ENCODE peak calls at places on chromosomes 4 and X, in six cellular contexts. B is HepG2, Z is A549, L is GM12878, U is endothelial cell of umbilical vein, O is K562. E is an unnamed sample.

GRCh38 chr4:18366762-18367358 is 345.3 kb upstream of the LCORL start:
- DNase-seq in O (peak; percentile 4), Z (peak; percentile 18), B (peak; percentile 24), L (peak; percentile 7), U (peak; percentile 51), E (peak; percentile 59)

GRCh38 chr4:1011022-1011694 is at the start of gene FGFRL1:
- DNase-seq in L (no peak), Z (peak; percentile 85), O (peak; percentile 95), U (peak; percentile 76), B (peak; percentile 70), E (peak; percentile 97)

GRCh38 chr4:122341906-122342305 is 36.9 kb upstream of the ADAD1 start:
- DNase-seq in B (no peak), O (no peak), L (no peak), Z (peak; percentile 48), U (no peak), E (peak; percentile 3)

GRCh38 chr4:74654230-74654681 is 140.1 kb downstream of the BTC start:
- DNase-seq in L (peak; percentile 21), O (no peak), Z (peak; percentile 99), U (no peak), B (peak; percentile 97), E (peak; percentile 30)

GRCh38 chrX:104335765-104336164 is 81.0 kb upstream of the ESX1 start:
- DNase-seq in Z (peak; percentile 38), U (peak; percentile 37), B (no peak), L (no peak), O (no peak), E (peak; percentile 7)

GRCh38 chr4:148284526-148285193 is 157.6 kb downstream of the NR3C2 start:
- DNase-seq in Z (no peak), U (peak; percentile 44), L (no peak), B (no peak), O (no peak), E (no peak)

GRCh38 chr4:56440983-56441382 is 4.9 kb downstream of the PAICS start:
- DNase-seq in U (no peak), L (no peak), O (no peak), Z (no peak), B (no peak), E (no peak)

GRCh38 chrX:27600686-27601085 is 10.5 kb downstream of the DCAF8L2 start:
- DNase-seq in O (no peak), B (no peak), U (peak; percentile 65), Z (no peak), L (no peak), E (no peak)

GRCh38 chr4:55756208-55756607 is 63.4 kb upstream of the EXOC1L start:
- DNase-seq in U (no peak), O (no peak), B (no peak), Z (no peak), L (no peak), E (no peak)

GRCh38 chr4:101020956-101021355 is 326.4 kb downstream of the PPP3CA start:
- DNase-seq in L (peak; percentile 53), U (peak; percentile 94), Z (peak; percentile 27), O (no peak), B (no peak), E (peak; percentile 76)

GRCh38 chr4:25834411-25835107 is 28.2 kb downstream of the SEL1L3 start:
- DNase-seq in L (no peak), B (no peak), U (no peak), Z (no peak), O (no peak), E (no peak)

GRCh38 chr4:120096508-120097297 is 30.1 kb upstream of the MAD2L1 start:
- DNase-seq in B (no peak), L (no peak), O (no peak), U (no peak), Z (peak; percentile 8), E (no peak)

GRCh38 chr4:94726524-94727123 is 31.1 kb upstream of the BMPR1B start:
- DNase-seq in U (no peak), O (no peak), L (no peak), Z (no peak), B (no peak), E (no peak)

GRCh38 chrX:16196829-16197228 is 29.5 kb downstream of the MAGEB17 start:
- DNase-seq in U (no peak), L (no peak), Z (no peak), B (no peak), O (peak; percentile 29), E (no peak)

GRCh38 chr4:94595880-94596483 is 144.2 kb downstream of the PDLIM5 start:
- DNase-seq in B (peak; percentile 48), L (peak; percentile 8), U (peak; percentile 76), O (peak; percentile 59), Z (peak; percentile 66), E (peak; percentile 55)

GRCh38 chr4:41120297-41121217 is 93.8 kb downstream of the APBB2 start:
- DNase-seq in O (no peak), B (no peak), U (peak; percentile 78), Z (no peak), L (no peak), E (no peak)

GRCh38 chr4:52126946-52127345 is 75.8 kb downstream of the SPATA18 start:
- DNase-seq in B (no peak), L (no peak), Z (no peak), U (no peak), O (no peak), E (no peak)

GRCh38 chr4:109207060-109207459 is 95.4 kb downstream of the COL25A1 start:
- DNase-seq in U (peak; percentile 34), B (no peak), O (no peak), Z (no peak), L (no peak), E (no peak)

GRCh38 chr4:88752754-88753153 is 55.1 kb upstream of the NAP1L5 start:
- DNase-seq in O (no peak), U (no peak), Z (no peak), B (no peak), L (no peak), E (no peak)

GRCh38 chrX:132613801-132614200 is 125.0 kb upstream of the MBNL3 start:
- DNase-seq in L (no peak), Z (no peak), O (no peak), B (peak; percentile 46), U (no peak), E (no peak)

GRCh38 chr4:88646528-88647280 is 50.9 kb downstream of the NAP1L5 start:
- DNase-seq in U (no peak), B (no peak), O (no peak), L (no peak), Z (no peak), E (peak; percentile 1)

GRCh38 chrX:115234220-115234557 is 293 bp upstream of the LRCH2 start:
- DNase-seq in B (no peak), L (no peak), O (no peak), Z (no peak), U (no peak), E (no peak)

GRCh38 chr4:1583859-1584258 is 100.3 kb downstream of the FAM53A start:
- DNase-seq in Z (no peak), B (no peak), U (no peak), L (no peak), O (no peak), E (no peak)

GRCh38 chr4:145735330-145735638 is 55.3 kb downstream of the C4orf51 start:
- DNase-seq in O (no peak), L (no peak), B (peak; percentile 47), Z (peak; percentile 72), U (peak; percentile 39), E (no peak)
- TF ChIP-seq MYC in O (no peak), L (no peak), B (no peak), Z (no peak), U (no peak), E (no peak)

DNA sequence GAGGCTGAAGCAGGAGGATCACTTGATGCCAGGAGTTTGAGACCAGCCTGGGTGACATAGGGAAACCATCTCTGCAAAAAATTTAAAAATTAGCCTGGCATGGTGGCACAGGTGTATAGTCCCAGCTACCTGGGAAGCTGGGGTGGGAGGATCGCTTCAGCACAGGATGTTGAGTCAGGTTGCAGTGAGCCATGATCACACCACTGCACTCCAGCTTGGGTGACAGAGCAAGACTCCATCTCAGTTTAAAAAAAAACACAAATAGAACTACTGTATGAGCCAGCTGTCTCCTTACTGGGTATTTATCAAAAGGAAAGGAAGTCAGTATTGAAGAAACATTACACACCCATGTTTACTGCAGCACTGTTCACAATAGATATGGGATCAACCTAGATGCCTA is 138.7 kb downstream of the RAP1GDS1 start:
- DNase-seq in U (no peak), B (no peak), L (no peak), Z (no peak), O (no peak), E (no peak)
- TF ChIP-seq MYC in U (no peak), B (no peak), L (no peak), Z (no peak), O (no peak), E (no peak)

GRCh38 chr4:6028168-6028567 is 9.9 kb upstream of the C4orf50 start:
- DNase-seq in B (no peak), O (no peak), L (no peak), Z (no peak), U (no peak), E (no peak)
- TF ChIP-seq MYC in B (no peak), O (no peak), L (no peak), Z (no peak), U (no peak), E (no peak)

GRCh38 chr4:11393551-11393950 is 35.1 kb downstream of the HS3ST1 start:
- DNase-seq in Z (no peak), L (no peak), O (no peak), B (no peak), U (no peak), E (no peak)

GRCh38 chr4:11397819-11398610 is 30.7 kb downstream of the HS3ST1 start:
- DNase-seq in B (no peak), O (no peak), U (no peak), Z (no peak), L (no peak), E (no peak)

GRCh38 chr4:11399461-11399971 is 29.2 kb downstream of the HS3ST1 start:
- DNase-seq in Z (no peak), O (no peak), U (no peak), L (no peak), B (no peak), E (no peak)

GRCh38 chr4:11402192-11402591 is 26.5 kb downstream of the HS3ST1 start:
- DNase-seq in U (no peak), L (no peak), B (no peak), O (no peak), Z (no peak), E (no peak)

GRCh38 chr4:11397146-11397545 is 31.5 kb downstream of the HS3ST1 start:
- DNase-seq in L (no peak), U (peak; percentile 11), O (no peak), Z (peak; percentile 10), B (no peak), E (no peak)
- TF ChIP-seq MYC in L (no peak), U (no peak), O (no peak), Z (no peak), B (no peak), E (no peak)

GRCh38 chr4:155474758-155475157 is 98.0 kb upstream of the MAP9 start:
- DNase-seq in U (peak; percentile 90), O (no peak), L (no peak), Z (no peak), B (no peak), E (no peak)

GRCh38 chr4:155481150-155481549 is 104.4 kb upstream of the MAP9 start:
- DNase-seq in U (no peak), B (no peak), L (no peak), O (no peak), Z (no peak), E (no peak)

GRCh38 chr4:155473420-155474095 is 96.8 kb upstream of the MAP9 start:
- DNase-seq in U (peak; percentile 93), Z (no peak), B (no peak), O (no peak), L (no peak), E (no peak)

GRCh38 chr4:155478336-155478825 is 101.6 kb upstream of the MAP9 start:
- DNase-seq in Z (no peak), U (no peak), B (no peak), O (no peak), L (no peak), E (no peak)
- TF ChIP-seq MYC in Z (no peak), U (no peak), B (no peak), O (no peak), L (no peak), E (no peak)